ENCODE peak calls at places on chromosome 15, in six cellular contexts. G is colonic mucosa, A is dorsolateral prefrontal cortex, J is heart left ventricle, D is thoracic aorta, H is mammary epithelial cell. K is an unnamed sample.

GRCh38 chr15:55796321-55796965 is 53.5 kb upstream of the PRTG start:
- DNase-seq in G (no peak), A (no peak), J (no peak), D (no peak), H (peak; percentile 71), K (no peak)

GRCh38 chr15:29089731-29090616 is 179.6 kb downstream of the NSMCE3 start:
- DNase-seq in G (no peak), A (no peak), J (no peak), D (no peak), H (no peak), K (no peak)

GRCh38 chr15:83308671-83309070 is 24.2 kb upstream of the BNC1 start:
- DNase-seq in G (no peak), A (no peak), J (no peak), D (no peak), H (no peak), K (no peak)

GRCh38 chr15:36643551-36643950 is 64.1 kb downstream of the CDIN1 start:
- DNase-seq in G (no peak), A (no peak), J (no peak), D (no peak), H (peak; percentile 84), K (no peak)

GRCh38 chr15:39641187-39641889 is 60.5 kb downstream of the THBS1 start:
- DNase-seq in G (peak; percentile 60), A (no peak), J (no peak), D (no peak), H (peak; percentile 87), K (no peak)

GRCh38 chr15:58070801-58071418 is 5.4 kb upstream of the ALDH1A2 start:
- DNase-seq in G (peak; percentile 61), A (peak; percentile 50), J (peak; percentile 47), D (no peak), H (peak; percentile 37), K (peak; percentile 59)

GRCh38 chr15:74202461-74203401 is at the start of gene STRA6:
- DNase-seq in G (no peak), A (no peak), J (no peak), D (no peak), H (peak; percentile 37), K (no peak)

GRCh38 chr15:56906766-56907165 is 11.7 kb upstream of the TCF12 start:
- DNase-seq in G (no peak), A (no peak), J (no peak), D (no peak), H (peak; percentile 23), K (no peak)

GRCh38 chr15:69957175-69957574 is 140.5 kb downstream of the TLE3 start:
- DNase-seq in G (no peak), A (no peak), J (no peak), D (no peak), H (no peak), K (no peak)

GRCh38 chr15:75199347-75199976 is 2.2 kb upstream of the C15orf39 start:
- DNase-seq in G (no peak), A (no peak), J (no peak), D (no peak), H (no peak), K (no peak)

GRCh38 chr15:40545457-40545856 is 19.4 kb downstream of the CCDC32 start:
- DNase-seq in G (no peak), A (no peak), J (no peak), D (no peak), H (no peak), K (no peak)

GRCh38 chr15:70495988-70496387 is 267.4 kb downstream of the UACA start:
- DNase-seq in G (no peak), A (no peak), J (no peak), D (no peak), H (no peak), K (no peak)

GRCh38 chr15:25331860-25332259 is 107.0 kb downstream of the UBE3A start:
- DNase-seq in G (no peak), A (no peak), J (no peak), D (no peak), H (no peak), K (no peak)

GRCh38 chr15:36966704-36967103 is 133.6 kb downstream of the MEIS2 start:
- DNase-seq in G (no peak), A (no peak), J (peak; percentile 56), D (no peak), H (no peak), K (no peak)

GRCh38 chr15:72197045-72197459 is 535 bp downstream of the GRAMD2A start:
- DNase-seq in G (no peak), A (no peak), J (no peak), D (no peak), H (peak; percentile 59), K (no peak)

GRCh38 chr15:80549191-80549590 is 145.0 kb downstream of the ARNT2 start:
- DNase-seq in G (no peak), A (no peak), J (no peak), D (no peak), H (peak; percentile 29), K (no peak)

GRCh38 chr15:58440181-58440910 is 8.6 kb downstream of the LIPC start:
- DNase-seq in G (peak; percentile 65), A (no peak), J (peak; percentile 65), D (no peak), H (peak; percentile 52), K (no peak)

GRCh38 chr15:60134609-60135008 is 130.5 kb downstream of the FOXB1 start:
- DNase-seq in G (no peak), A (no peak), J (no peak), D (no peak), H (no peak), K (no peak)

GRCh38 chr15:85941186-85941855 is 138.3 kb upstream of the AGBL1 start:
- DNase-seq in G (no peak), A (no peak), J (no peak), D (no peak), H (peak; percentile 65), K (no peak)

GRCh38 chr15:40511472-40512133 is 40.8 kb downstream of the CHST14 start:
- DNase-seq in G (peak; percentile 88), A (no peak), J (peak; percentile 84), D (no peak), H (peak; percentile 40), K (peak; percentile 90)

GRCh38 chr15:66275352-66275751 is 18.0 kb upstream of the DIS3L start:
- DNase-seq in G (no peak), A (no peak), J (no peak), D (no peak), H (no peak), K (no peak)

GRCh38 chr15:90121086-90121485 is 18.8 kb upstream of the IDH2 start:
- DNase-seq in G (no peak), A (no peak), J (no peak), D (no peak), H (no peak), K (no peak)

GRCh38 chr15:90126457-90127435 is 24.5 kb upstream of the IDH2 start:
- DNase-seq in G (peak; percentile 59), A (no peak), J (peak; percentile 83), D (no peak), H (no peak), K (no peak)

GRCh38 chr15:90130291-90130690 is 28.0 kb upstream of the IDH2 start:
- DNase-seq in G (no peak), A (no peak), J (no peak), D (no peak), H (no peak), K (no peak)

GRCh38 chr15:90124487-90124886 is 22.2 kb upstream of the IDH2 start:
- DNase-seq in G (no peak), A (no peak), J (no peak), D (no peak), H (no peak), K (no peak)

DNA sequence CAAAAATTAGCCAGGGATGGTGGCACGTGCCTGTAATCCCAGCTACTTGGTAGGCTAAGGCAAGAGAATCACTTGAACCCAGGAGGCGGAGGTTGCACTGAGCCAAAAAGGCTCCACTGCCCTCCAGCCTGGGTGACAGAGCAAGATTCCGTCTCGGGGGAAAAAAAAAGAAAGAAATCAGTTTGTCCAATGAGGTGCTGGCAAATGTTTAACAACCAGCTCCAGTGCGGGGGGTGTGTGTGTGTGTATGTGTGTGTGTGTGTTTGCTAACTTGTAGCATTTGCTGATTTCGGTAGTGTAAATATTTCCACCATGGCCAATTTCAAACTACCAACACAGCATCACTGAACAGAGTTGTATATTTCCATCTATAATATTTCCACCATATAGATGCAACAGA is 23.8 kb upstream of the IDH2 start:
- DNase-seq in G (peak; percentile 77), A (no peak), J (no peak), D (no peak), H (no peak), K (no peak)
- H3K27ac ChIP-seq in G (no peak overlapping the region), A (no peak overlapping the region), J (peak overlapping the region; percentile 74), D (no peak overlapping the region), H (no peak overlapping the region), K (no peak overlapping the region)

GRCh38 chr15:99618941-99619411 is 53.2 kb downstream of the MEF2A start:
- DNase-seq in G (no peak), A (no peak), J (no peak), D (no peak), H (peak; percentile 26), K (no peak)
- H3K27ac ChIP-seq in G (peak overlapping the region; percentile 18), A (no peak overlapping the region), J (peak overlapping the region; percentile 48), D (peak overlapping the region; percentile 25), H (no peak overlapping the region), K (peak overlapping the region; percentile 56)

GRCh38 chr15:34994925-34995324 is 6.8 kb upstream of the ZNF770 start:
- DNase-seq in G (no peak), A (no peak), J (no peak), D (no peak), H (no peak), K (no peak)

GRCh38 chr15:34993413-34993812 is 5.3 kb upstream of the ZNF770 start:
- DNase-seq in G (no peak), A (no peak), J (no peak), D (no peak), H (no peak), K (no peak)

GRCh38 chr15:34987982-34988873 is at the start of gene ZNF770:
- DNase-seq in G (peak; percentile 78), A (peak; percentile 63), J (peak; percentile 79), D (no peak), H (peak; percentile 75), K (peak; percentile 86)

DNA sequence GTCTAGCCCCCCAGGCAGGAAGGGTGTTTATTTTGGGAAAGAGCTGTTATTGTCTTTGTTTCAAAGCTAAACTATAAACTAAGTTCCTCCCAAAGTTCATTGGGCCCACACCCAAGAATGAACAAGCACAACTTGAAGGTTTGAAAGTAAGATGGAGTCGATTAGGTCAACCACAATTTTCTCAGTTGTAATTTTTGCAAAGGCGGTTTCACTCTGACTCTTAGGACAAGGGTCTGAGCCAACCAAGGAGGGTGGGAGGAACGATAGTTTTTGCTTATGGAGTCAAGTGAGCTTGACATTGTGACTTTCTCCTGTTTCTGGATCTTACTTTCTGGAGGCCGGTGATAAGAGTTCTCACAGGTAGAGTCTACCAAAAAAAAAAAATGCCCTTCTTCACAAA is 5.8 kb upstream of the ZNF770 start:
- DNase-seq in G (no peak), A (no peak), J (no peak), D (no peak), H (no peak), K (no peak)
- H3K27ac ChIP-seq in G (no peak overlapping the region), A (no peak overlapping the region), J (no peak overlapping the region), D (no peak overlapping the region), H (no peak overlapping the region), K (no peak overlapping the region)

DNA sequence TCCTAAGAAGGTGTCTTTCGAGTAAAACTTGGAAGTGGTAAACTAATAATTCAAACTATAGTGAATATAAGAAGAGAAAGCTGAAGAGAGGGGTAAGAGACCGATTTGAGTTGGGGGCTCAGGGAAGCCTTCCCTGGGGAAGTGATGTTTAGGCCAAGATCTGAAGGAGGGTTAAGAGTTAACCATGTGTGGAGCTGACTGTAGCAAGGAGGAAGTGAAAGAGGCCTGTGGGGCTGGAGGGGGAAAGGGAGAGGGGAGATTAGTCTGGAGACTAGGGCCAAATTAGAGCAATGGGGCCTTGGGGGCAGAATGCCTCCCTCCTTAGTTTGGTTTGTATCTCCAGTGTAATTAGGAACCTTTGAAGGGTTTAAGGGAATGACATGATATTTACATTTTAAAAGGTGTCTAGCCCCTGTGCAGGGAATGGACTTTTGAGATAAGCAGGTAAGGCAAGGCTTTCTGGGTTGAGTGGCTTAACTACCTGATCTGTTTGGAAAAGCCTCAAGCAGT is 2.2 kb downstream of the ZNF592 start:
- DNase-seq in G (no peak), A (no peak), J (no peak), D (no peak), H (no peak), K (no peak)
- H3K27ac ChIP-seq in G (no peak overlapping the region), A (peak overlapping the region; percentile 43), J (no peak overlapping the region), D (peak overlapping the region; percentile 91), H (no peak overlapping the region), K (peak overlapping the region; percentile 100)